ENCODE peak calls at places on chromosomes 2 and 18, in nine cellular contexts. One of them, this sample, is unnamed.
A peak's percentile ranks its signal among the peaks of the same experiment; 100 is the strongest.

GRCh38 chr2:9658972-9659371 is 28.2 kb upstream of the YWHAQ start:
- DNase-seq in activated CD8-positive, alpha-beta memory T cell treated with anti-CD3 and anti-CD28 coated beads for 4 hours: no peak
- DNase-seq in Caki2: peak; percentile 82
- DNase-seq in activated naive CD4-positive, alpha-beta T cell treated with anti-CD3 and anti-CD28 coated beads for 36 hours: no peak
- DNase-seq in CD8-positive, alpha-beta T cell: no peak
- DNase-seq in iPS DF 6.9: no peak
- DNase-seq in HT1080: peak; percentile 42
- DNase-seq in T-cell: no peak
- DNase-seq in astrocyte: peak; percentile 59
- DNase-seq in this sample: no peak

GRCh38 chr2:177772529-177772928 is 300.0 kb downstream of the PDE11A start:
- DNase-seq in activated CD8-positive, alpha-beta memory T cell treated with anti-CD3 and anti-CD28 coated beads for 4 hours: no peak
- DNase-seq in Caki2: peak; percentile 44
- DNase-seq in activated naive CD4-positive, alpha-beta T cell treated with anti-CD3 and anti-CD28 coated beads for 36 hours: peak; percentile 33
- DNase-seq in CD8-positive, alpha-beta T cell: no peak
- DNase-seq in iPS DF 6.9: no peak
- DNase-seq in HT1080: peak; percentile 45
- DNase-seq in T-cell: no peak
- DNase-seq in astrocyte: peak; percentile 13
- DNase-seq in this sample: no peak

GRCh38 chr2:168920504-168921157 is 19.5 kb downstream of the G6PC2 start:
- DNase-seq in activated CD8-positive, alpha-beta memory T cell treated with anti-CD3 and anti-CD28 coated beads for 4 hours: no peak
- DNase-seq in Caki2: peak; percentile 35
- DNase-seq in activated naive CD4-positive, alpha-beta T cell treated with anti-CD3 and anti-CD28 coated beads for 36 hours: no peak
- DNase-seq in CD8-positive, alpha-beta T cell: no peak
- DNase-seq in iPS DF 6.9: no peak
- DNase-seq in HT1080: peak; percentile 38
- DNase-seq in T-cell: no peak
- DNase-seq in astrocyte: no peak
- DNase-seq in this sample: no peak

GRCh38 chr2:53575606-53576360 is 191.8 kb upstream of the CHAC2 start:
- DNase-seq in activated CD8-positive, alpha-beta memory T cell treated with anti-CD3 and anti-CD28 coated beads for 4 hours: no peak
- DNase-seq in Caki2: no peak
- DNase-seq in activated naive CD4-positive, alpha-beta T cell treated with anti-CD3 and anti-CD28 coated beads for 36 hours: no peak
- DNase-seq in CD8-positive, alpha-beta T cell: no peak
- DNase-seq in iPS DF 6.9: no peak
- DNase-seq in HT1080: no peak
- DNase-seq in T-cell: no peak
- DNase-seq in astrocyte: peak; percentile 42
- DNase-seq in this sample: no peak

GRCh38 chr2:20451346-20451745 is 4.5 kb downstream of the RHOB start:
- DNase-seq in activated CD8-positive, alpha-beta memory T cell treated with anti-CD3 and anti-CD28 coated beads for 4 hours: no peak
- DNase-seq in Caki2: no peak
- DNase-seq in activated naive CD4-positive, alpha-beta T cell treated with anti-CD3 and anti-CD28 coated beads for 36 hours: no peak
- DNase-seq in CD8-positive, alpha-beta T cell: no peak
- DNase-seq in iPS DF 6.9: no peak
- DNase-seq in HT1080: no peak
- DNase-seq in T-cell: no peak
- DNase-seq in astrocyte: peak; percentile 46
- DNase-seq in this sample: no peak

GRCh38 chr2:235026649-235027557 is 75.1 kb downstream of the SH3BP4 start:
- DNase-seq in activated CD8-positive, alpha-beta memory T cell treated with anti-CD3 and anti-CD28 coated beads for 4 hours: no peak
- DNase-seq in Caki2: peak; percentile 75
- DNase-seq in activated naive CD4-positive, alpha-beta T cell treated with anti-CD3 and anti-CD28 coated beads for 36 hours: no peak
- DNase-seq in CD8-positive, alpha-beta T cell: no peak
- DNase-seq in iPS DF 6.9: no peak
- DNase-seq in HT1080: peak; percentile 58
- DNase-seq in T-cell: no peak
- DNase-seq in astrocyte: peak; percentile 59
- DNase-seq in this sample: no peak

GRCh38 chr2:148978736-148979135 is 59.8 kb upstream of the LYPD6B start:
- DNase-seq in activated CD8-positive, alpha-beta memory T cell treated with anti-CD3 and anti-CD28 coated beads for 4 hours: no peak
- DNase-seq in Caki2: no peak
- DNase-seq in activated naive CD4-positive, alpha-beta T cell treated with anti-CD3 and anti-CD28 coated beads for 36 hours: no peak
- DNase-seq in CD8-positive, alpha-beta T cell: no peak
- DNase-seq in iPS DF 6.9: no peak
- DNase-seq in HT1080: no peak
- DNase-seq in T-cell: no peak
- DNase-seq in astrocyte: no peak
- DNase-seq in this sample: no peak

GRCh38 chr2:223916181-223916900 is 28.8 kb downstream of the WDFY1 start:
- DNase-seq in activated CD8-positive, alpha-beta memory T cell treated with anti-CD3 and anti-CD28 coated beads for 4 hours: no peak
- DNase-seq in Caki2: no peak
- DNase-seq in activated naive CD4-positive, alpha-beta T cell treated with anti-CD3 and anti-CD28 coated beads for 36 hours: no peak
- DNase-seq in CD8-positive, alpha-beta T cell: no peak
- DNase-seq in iPS DF 6.9: no peak
- DNase-seq in HT1080: no peak
- DNase-seq in T-cell: no peak
- DNase-seq in astrocyte: no peak
- DNase-seq in this sample: no peak

GRCh38 chr2:135709992-135710391 is 31.7 kb upstream of the UBXN4 start:
- DNase-seq in activated CD8-positive, alpha-beta memory T cell treated with anti-CD3 and anti-CD28 coated beads for 4 hours: peak; percentile 49
- DNase-seq in Caki2: peak; percentile 16
- DNase-seq in activated naive CD4-positive, alpha-beta T cell treated with anti-CD3 and anti-CD28 coated beads for 36 hours: peak; percentile 82
- DNase-seq in CD8-positive, alpha-beta T cell: peak; percentile 76
- DNase-seq in iPS DF 6.9: peak; percentile 11
- DNase-seq in HT1080: peak; percentile 34
- DNase-seq in T-cell: peak; percentile 67
- DNase-seq in astrocyte: no peak
- DNase-seq in this sample: peak; percentile 58

GRCh38 chr2:69538872-69539548 is 101.8 kb upstream of the NFU1 start:
- DNase-seq in activated CD8-positive, alpha-beta memory T cell treated with anti-CD3 and anti-CD28 coated beads for 4 hours: no peak
- DNase-seq in Caki2: no peak
- DNase-seq in activated naive CD4-positive, alpha-beta T cell treated with anti-CD3 and anti-CD28 coated beads for 36 hours: no peak
- DNase-seq in CD8-positive, alpha-beta T cell: no peak
- DNase-seq in iPS DF 6.9: no peak
- DNase-seq in HT1080: peak; percentile 13
- DNase-seq in T-cell: no peak
- DNase-seq in astrocyte: no peak
- DNase-seq in this sample: no peak

GRCh38 chr2:27992787-27993747 is 102.5 kb downstream of the BABAM2 start:
- DNase-seq in activated CD8-positive, alpha-beta memory T cell treated with anti-CD3 and anti-CD28 coated beads for 4 hours: no peak
- DNase-seq in Caki2: peak; percentile 55
- DNase-seq in activated naive CD4-positive, alpha-beta T cell treated with anti-CD3 and anti-CD28 coated beads for 36 hours: no peak
- DNase-seq in CD8-positive, alpha-beta T cell: no peak
- DNase-seq in iPS DF 6.9: no peak
- DNase-seq in HT1080: peak; percentile 80
- DNase-seq in T-cell: no peak
- DNase-seq in astrocyte: peak; percentile 79
- DNase-seq in this sample: no peak

GRCh38 chr2:284896-285492 is 2.9 kb downstream of the ALKAL2 start:
- DNase-seq in activated CD8-positive, alpha-beta memory T cell treated with anti-CD3 and anti-CD28 coated beads for 4 hours: no peak
- DNase-seq in Caki2: no peak
- DNase-seq in activated naive CD4-positive, alpha-beta T cell treated with anti-CD3 and anti-CD28 coated beads for 36 hours: no peak
- DNase-seq in CD8-positive, alpha-beta T cell: no peak
- DNase-seq in iPS DF 6.9: no peak
- DNase-seq in HT1080: no peak
- DNase-seq in T-cell: no peak
- DNase-seq in astrocyte: peak; percentile 30
- DNase-seq in this sample: no peak

GRCh38 chr18:56298935-56299334 is 339.5 kb downstream of the TXNL1 start:
- DNase-seq in activated CD8-positive, alpha-beta memory T cell treated with anti-CD3 and anti-CD28 coated beads for 4 hours: no peak
- DNase-seq in Caki2: peak; percentile 2
- DNase-seq in activated naive CD4-positive, alpha-beta T cell treated with anti-CD3 and anti-CD28 coated beads for 36 hours: no peak
- DNase-seq in CD8-positive, alpha-beta T cell: no peak
- DNase-seq in iPS DF 6.9: no peak
- DNase-seq in HT1080: peak; percentile 79
- DNase-seq in T-cell: no peak
- DNase-seq in astrocyte: peak; percentile 36
- DNase-seq in this sample: no peak

GRCh38 chr2:74876081-74876886 is 42.4 kb downstream of the HK2 start:
- DNase-seq in activated CD8-positive, alpha-beta memory T cell treated with anti-CD3 and anti-CD28 coated beads for 4 hours: peak; percentile 4
- DNase-seq in Caki2: peak; percentile 69
- DNase-seq in activated naive CD4-positive, alpha-beta T cell treated with anti-CD3 and anti-CD28 coated beads for 36 hours: peak; percentile 62
- DNase-seq in CD8-positive, alpha-beta T cell: peak; percentile 43
- DNase-seq in iPS DF 6.9: peak; percentile 11
- DNase-seq in HT1080: peak; percentile 59
- DNase-seq in T-cell: peak; percentile 38
- DNase-seq in astrocyte: no peak
- DNase-seq in this sample: peak; percentile 58

GRCh38 chr2:88019985-88020384 is 3.6 kb upstream of the RNU2-63P start:
- DNase-seq in activated CD8-positive, alpha-beta memory T cell treated with anti-CD3 and anti-CD28 coated beads for 4 hours: no peak
- DNase-seq in Caki2: no peak
- DNase-seq in activated naive CD4-positive, alpha-beta T cell treated with anti-CD3 and anti-CD28 coated beads for 36 hours: no peak
- DNase-seq in CD8-positive, alpha-beta T cell: no peak
- DNase-seq in iPS DF 6.9: no peak
- DNase-seq in HT1080: no peak
- DNase-seq in T-cell: no peak
- DNase-seq in astrocyte: no peak
- DNase-seq in this sample: no peak

GRCh38 chr18:58497845-58498244 is 131.0 kb downstream of the ALPK2 start:
- DNase-seq in activated CD8-positive, alpha-beta memory T cell treated with anti-CD3 and anti-CD28 coated beads for 4 hours: no peak
- DNase-seq in Caki2: no peak
- DNase-seq in activated naive CD4-positive, alpha-beta T cell treated with anti-CD3 and anti-CD28 coated beads for 36 hours: no peak
- DNase-seq in CD8-positive, alpha-beta T cell: no peak
- DNase-seq in iPS DF 6.9: no peak
- DNase-seq in HT1080: peak; percentile 67
- DNase-seq in T-cell: no peak
- DNase-seq in astrocyte: peak; percentile 33
- DNase-seq in this sample: no peak

GRCh38 chr2:45134726-45135125 is 125.5 kb upstream of the SIX2 start:
- DNase-seq in activated CD8-positive, alpha-beta memory T cell treated with anti-CD3 and anti-CD28 coated beads for 4 hours: no peak
- DNase-seq in Caki2: no peak
- DNase-seq in activated naive CD4-positive, alpha-beta T cell treated with anti-CD3 and anti-CD28 coated beads for 36 hours: no peak
- DNase-seq in CD8-positive, alpha-beta T cell: no peak
- DNase-seq in iPS DF 6.9: no peak
- DNase-seq in HT1080: peak; percentile 61
- DNase-seq in T-cell: no peak
- DNase-seq in astrocyte: no peak
- DNase-seq in this sample: no peak

GRCh38 chr18:77339093-77339492 is 89.4 kb downstream of the GALR1 start:
- DNase-seq in activated CD8-positive, alpha-beta memory T cell treated with anti-CD3 and anti-CD28 coated beads for 4 hours: no peak
- DNase-seq in Caki2: no peak
- DNase-seq in activated naive CD4-positive, alpha-beta T cell treated with anti-CD3 and anti-CD28 coated beads for 36 hours: no peak
- DNase-seq in CD8-positive, alpha-beta T cell: no peak
- DNase-seq in iPS DF 6.9: no peak
- DNase-seq in HT1080: no peak
- DNase-seq in T-cell: no peak
- DNase-seq in astrocyte: no peak
- DNase-seq in this sample: no peak

GRCh38 chr2:79887747-79888374 is 375.0 kb downstream of the CTNNA2 start:
- DNase-seq in activated CD8-positive, alpha-beta memory T cell treated with anti-CD3 and anti-CD28 coated beads for 4 hours: no peak
- DNase-seq in Caki2: peak; percentile 30
- DNase-seq in activated naive CD4-positive, alpha-beta T cell treated with anti-CD3 and anti-CD28 coated beads for 36 hours: peak; percentile 45
- DNase-seq in CD8-positive, alpha-beta T cell: no peak
- DNase-seq in iPS DF 6.9: no peak
- DNase-seq in HT1080: peak; percentile 30
- DNase-seq in T-cell: no peak
- DNase-seq in astrocyte: peak; percentile 33
- DNase-seq in this sample: no peak

GRCh38 chr2:207115715-207116364 is 49.9 kb downstream of the KLF7 start:
- DNase-seq in activated CD8-positive, alpha-beta memory T cell treated with anti-CD3 and anti-CD28 coated beads for 4 hours: no peak
- DNase-seq in Caki2: no peak
- DNase-seq in activated naive CD4-positive, alpha-beta T cell treated with anti-CD3 and anti-CD28 coated beads for 36 hours: no peak
- DNase-seq in CD8-positive, alpha-beta T cell: no peak
- DNase-seq in iPS DF 6.9: no peak
- DNase-seq in HT1080: no peak
- DNase-seq in T-cell: no peak
- DNase-seq in astrocyte: no peak
- DNase-seq in this sample: no peak

GRCh38 chr2:139177041-139177440 is 396.9 kb upstream of the NXPH2 start:
- DNase-seq in activated CD8-positive, alpha-beta memory T cell treated with anti-CD3 and anti-CD28 coated beads for 4 hours: no peak
- DNase-seq in Caki2: no peak
- DNase-seq in activated naive CD4-positive, alpha-beta T cell treated with anti-CD3 and anti-CD28 coated beads for 36 hours: no peak
- DNase-seq in CD8-positive, alpha-beta T cell: no peak
- DNase-seq in iPS DF 6.9: no peak
- DNase-seq in HT1080: peak; percentile 13
- DNase-seq in T-cell: no peak
- DNase-seq in astrocyte: no peak
- DNase-seq in this sample: no peak

GRCh38 chr2:30127016-30127893 is 19.6 kb upstream of the YPEL5 start:
- DNase-seq in activated CD8-positive, alpha-beta memory T cell treated with anti-CD3 and anti-CD28 coated beads for 4 hours: no peak
- DNase-seq in Caki2: no peak
- DNase-seq in activated naive CD4-positive, alpha-beta T cell treated with anti-CD3 and anti-CD28 coated beads for 36 hours: no peak
- DNase-seq in CD8-positive, alpha-beta T cell: no peak
- DNase-seq in iPS DF 6.9: no peak
- DNase-seq in HT1080: peak; percentile 32
- DNase-seq in T-cell: no peak
- DNase-seq in astrocyte: peak; percentile 34
- DNase-seq in this sample: no peak

GRCh38 chr2:12274591-12274990 is 442.1 kb upstream of the TRIB2 start:
- DNase-seq in activated CD8-positive, alpha-beta memory T cell treated with anti-CD3 and anti-CD28 coated beads for 4 hours: no peak
- DNase-seq in Caki2: no peak
- DNase-seq in activated naive CD4-positive, alpha-beta T cell treated with anti-CD3 and anti-CD28 coated beads for 36 hours: no peak
- DNase-seq in CD8-positive, alpha-beta T cell: no peak
- DNase-seq in iPS DF 6.9: no peak
- DNase-seq in HT1080: no peak
- DNase-seq in T-cell: no peak
- DNase-seq in astrocyte: no peak
- DNase-seq in this sample: no peak

GRCh38 chr2:102436284-102436683 is 13.3 kb downstream of the IL18RAP start:
- DNase-seq in activated CD8-positive, alpha-beta memory T cell treated with anti-CD3 and anti-CD28 coated beads for 4 hours: no peak
- DNase-seq in Caki2: no peak
- DNase-seq in activated naive CD4-positive, alpha-beta T cell treated with anti-CD3 and anti-CD28 coated beads for 36 hours: peak; percentile 56
- DNase-seq in CD8-positive, alpha-beta T cell: no peak
- DNase-seq in iPS DF 6.9: no peak
- DNase-seq in HT1080: peak; percentile 27
- DNase-seq in T-cell: no peak
- DNase-seq in astrocyte: peak; percentile 71
- DNase-seq in this sample: no peak

GRCh38 chr2:188734688-188735087 is 239.5 kb upstream of the COL3A1 start:
- DNase-seq in activated CD8-positive, alpha-beta memory T cell treated with anti-CD3 and anti-CD28 coated beads for 4 hours: no peak
- DNase-seq in Caki2: no peak
- DNase-seq in activated naive CD4-positive, alpha-beta T cell treated with anti-CD3 and anti-CD28 coated beads for 36 hours: no peak
- DNase-seq in CD8-positive, alpha-beta T cell: no peak
- DNase-seq in iPS DF 6.9: no peak
- DNase-seq in HT1080: peak; percentile 46
- DNase-seq in T-cell: no peak
- DNase-seq in astrocyte: peak; percentile 47
- DNase-seq in this sample: no peak

GRCh38 chr2:85278361-85278760 is 49.4 kb downstream of the TGOLN2 start:
- DNase-seq in activated CD8-positive, alpha-beta memory T cell treated with anti-CD3 and anti-CD28 coated beads for 4 hours: no peak
- DNase-seq in Caki2: no peak
- DNase-seq in activated naive CD4-positive, alpha-beta T cell treated with anti-CD3 and anti-CD28 coated beads for 36 hours: no peak
- DNase-seq in CD8-positive, alpha-beta T cell: no peak
- DNase-seq in iPS DF 6.9: no peak
- DNase-seq in HT1080: no peak
- DNase-seq in T-cell: no peak
- DNase-seq in astrocyte: peak; percentile 87
- DNase-seq in this sample: no peak

GRCh38 chr2:41194235-41194634 is 742.3 kb upstream of the SLC8A1 start:
- DNase-seq in activated CD8-positive, alpha-beta memory T cell treated with anti-CD3 and anti-CD28 coated beads for 4 hours: no peak
- DNase-seq in Caki2: peak; percentile 74
- DNase-seq in activated naive CD4-positive, alpha-beta T cell treated with anti-CD3 and anti-CD28 coated beads for 36 hours: no peak
- DNase-seq in CD8-positive, alpha-beta T cell: no peak
- DNase-seq in iPS DF 6.9: no peak
- DNase-seq in HT1080: peak; percentile 79
- DNase-seq in T-cell: no peak
- DNase-seq in astrocyte: peak; percentile 72
- DNase-seq in this sample: no peak

GRCh38 chr18:27871731-27872130 is 305.2 kb downstream of the CDH2 start:
- DNase-seq in activated CD8-positive, alpha-beta memory T cell treated with anti-CD3 and anti-CD28 coated beads for 4 hours: no peak
- DNase-seq in Caki2: no peak
- DNase-seq in activated naive CD4-positive, alpha-beta T cell treated with anti-CD3 and anti-CD28 coated beads for 36 hours: no peak
- DNase-seq in CD8-positive, alpha-beta T cell: no peak
- DNase-seq in iPS DF 6.9: no peak
- DNase-seq in HT1080: no peak
- DNase-seq in T-cell: no peak
- DNase-seq in astrocyte: no peak
- DNase-seq in this sample: no peak

GRCh38 chr2:97662895-97663625 is 784 bp downstream of the ACTR1B start:
- DNase-seq in activated CD8-positive, alpha-beta memory T cell treated with anti-CD3 and anti-CD28 coated beads for 4 hours: peak; percentile 60
- DNase-seq in Caki2: peak; percentile 68
- DNase-seq in activated naive CD4-positive, alpha-beta T cell treated with anti-CD3 and anti-CD28 coated beads for 36 hours: peak; percentile 94
- DNase-seq in CD8-positive, alpha-beta T cell: peak; percentile 64
- DNase-seq in iPS DF 6.9: no peak
- DNase-seq in HT1080: peak; percentile 91
- DNase-seq in T-cell: peak; percentile 49
- DNase-seq in astrocyte: peak; percentile 89
- DNase-seq in this sample: peak; percentile 48

GRCh38 chr18:50590625-50591024 is 30.7 kb downstream of the MAPK4 start:
- DNase-seq in activated CD8-positive, alpha-beta memory T cell treated with anti-CD3 and anti-CD28 coated beads for 4 hours: no peak
- DNase-seq in Caki2: no peak
- DNase-seq in activated naive CD4-positive, alpha-beta T cell treated with anti-CD3 and anti-CD28 coated beads for 36 hours: no peak
- DNase-seq in CD8-positive, alpha-beta T cell: no peak
- DNase-seq in iPS DF 6.9: no peak
- DNase-seq in HT1080: no peak
- DNase-seq in T-cell: no peak
- DNase-seq in astrocyte: no peak
- DNase-seq in this sample: no peak

GRCh38 chr2:18932864-18933263 is 343.5 kb upstream of the NT5C1B start:
- DNase-seq in activated CD8-positive, alpha-beta memory T cell treated with anti-CD3 and anti-CD28 coated beads for 4 hours: no peak
- DNase-seq in Caki2: no peak
- DNase-seq in activated naive CD4-positive, alpha-beta T cell treated with anti-CD3 and anti-CD28 coated beads for 36 hours: no peak
- DNase-seq in CD8-positive, alpha-beta T cell: no peak
- DNase-seq in iPS DF 6.9: no peak
- DNase-seq in HT1080: no peak
- DNase-seq in T-cell: no peak
- DNase-seq in astrocyte: peak; percentile 47
- DNase-seq in this sample: no peak